ENCODE peak calls at places on chromosomes 12 and 14, in four cellular contexts. H, J, T and D are unnamed samples.

GRCh38 chr14:57371013-57371412 is 19.4 kb upstream of the NAA30 start:
- DNase-seq in H (no peak), J (no peak), T (no peak), D (no peak)

GRCh38 chr12:67482751-67483661 is 165.5 kb upstream of the DYRK2 start:
- DNase-seq in H (peak), J (peak), T (no peak), D (no peak)

GRCh38 chr14:74922752-74923401 is at the start of gene RPS6KL1:
- DNase-seq in H (peak), J (peak), T (peak), D (peak)

GRCh38 chr12:106651552-106651951 is 68.7 kb downstream of the RFX4 start:
- DNase-seq in H (no peak), J (no peak), T (no peak), D (no peak)

GRCh38 chr12:46677749-46678148 is 148.0 kb downstream of the SLC38A4 start:
- DNase-seq in H (no peak), J (no peak), T (peak), D (no peak)

GRCh38 chr12:22672951-22673350 is 48.0 kb downstream of the ETNK1 start:
- DNase-seq in H (no peak), J (no peak), T (no peak), D (no peak)

GRCh38 chr12:77372026-77372425 is 306.7 kb upstream of the E2F7 start:
- DNase-seq in H (no peak), J (no peak), T (no peak), D (no peak)

GRCh38 chr14:95077380-95077779 is 79.9 kb downstream of the DICER1 start:
- DNase-seq in H (no peak), J (no peak), T (no peak), D (no peak)

GRCh38 chr12:70402597-70402996 is 36.5 kb downstream of the KCNMB4 start:
- DNase-seq in H (no peak), J (no peak), T (no peak), D (no peak)

GRCh38 chr14:26008290-26008689 is 589.5 kb downstream of the NOVA1 start:
- DNase-seq in H (no peak), J (no peak), T (no peak), D (peak)

GRCh38 chr14:92161521-92161920 is 39.8 kb downstream of the CPSF2 start:
- DNase-seq in H (no peak), J (no peak), T (no peak), D (no peak)

GRCh38 chr14:94394594-94395305 is 6.3 kb upstream of the SERPINA1 start:
- DNase-seq in H (no peak), J (no peak), T (no peak), D (no peak)